ENCODE peak calls at places on chromosome X, in eight cellular contexts. One of them, this sample, is unnamed.

GRCh38 chrX:46582325-46582724 is 8.8 kb downstream of the CHST7 start:
- DNase-seq in left cardiac atrium: no peak
- DNase-seq in SW480: no peak
- DNase-seq in islet precursor cell: no peak
- DNase-seq in NCI-H1694: no peak
- DNase-seq in HT1080: peak; percentile 31
- DNase-seq in fibroblast of the aortic adventitia: peak; percentile 73
- DNase-seq in EL: peak; percentile 71
- DNase-seq in this sample: peak; percentile 23

GRCh38 chrX:18041656-18042055 is 179.0 kb downstream of the BEND2 start:
- DNase-seq in fibroblast of the aortic adventitia: no peak
- DNase-seq in NCI-H1694: no peak
- DNase-seq in SW480: no peak
- DNase-seq in EL: no peak
- DNase-seq in left cardiac atrium: no peak
- DNase-seq in islet precursor cell: no peak
- DNase-seq in HT1080: no peak
- DNase-seq in this sample: no peak

GRCh38 chrX:126994011-126994410 is 174.5 kb downstream of the PRR32 start:
- DNase-seq in SW480: no peak
- DNase-seq in left cardiac atrium: peak; percentile 21
- DNase-seq in NCI-H1694: peak; percentile 43
- DNase-seq in HT1080: no peak
- DNase-seq in islet precursor cell: no peak
- DNase-seq in EL: no peak
- DNase-seq in fibroblast of the aortic adventitia: no peak
- DNase-seq in this sample: no peak

GRCh38 chrX:19554786-19555185 is 39.5 kb upstream of the MAP3K15 start:
- DNase-seq in HT1080: peak; percentile 68
- DNase-seq in left cardiac atrium: no peak
- DNase-seq in EL: peak; percentile 48
- DNase-seq in fibroblast of the aortic adventitia: peak; percentile 54
- DNase-seq in NCI-H1694: no peak
- DNase-seq in islet precursor cell: no peak
- DNase-seq in SW480: no peak
- DNase-seq in this sample: no peak

GRCh38 chrX:17679820-17680219 is 57.5 kb upstream of the SCML1 start:
- DNase-seq in left cardiac atrium: no peak
- DNase-seq in islet precursor cell: no peak
- DNase-seq in EL: no peak
- DNase-seq in NCI-H1694: no peak
- DNase-seq in HT1080: no peak
- DNase-seq in SW480: no peak
- DNase-seq in fibroblast of the aortic adventitia: no peak
- DNase-seq in this sample: no peak

GRCh38 chrX:11564546-11564945 is 101.2 kb downstream of the ARHGAP6 start:
- DNase-seq in NCI-H1694: no peak
- DNase-seq in left cardiac atrium: no peak
- DNase-seq in islet precursor cell: no peak
- DNase-seq in HT1080: no peak
- DNase-seq in EL: no peak
- DNase-seq in SW480: no peak
- DNase-seq in fibroblast of the aortic adventitia: peak; percentile 51
- DNase-seq in this sample: no peak

GRCh38 chrX:1481636-1482529 is 29.2 kb upstream of the ASMTL start:
- DNase-seq in SW480: peak; percentile 91
- DNase-seq in left cardiac atrium: peak; percentile 56
- DNase-seq in NCI-H1694: no peak
- DNase-seq in HT1080: peak; percentile 72
- DNase-seq in islet precursor cell: peak; percentile 92
- DNase-seq in fibroblast of the aortic adventitia: peak; percentile 84
- DNase-seq in EL: peak; percentile 85
- DNase-seq in this sample: peak; percentile 83

GRCh38 chrX:117808413-117808812 is 308.2 kb downstream of the KLHL13 start:
- DNase-seq in EL: no peak
- DNase-seq in HT1080: no peak
- DNase-seq in SW480: no peak
- DNase-seq in left cardiac atrium: no peak
- DNase-seq in NCI-H1694: no peak
- DNase-seq in islet precursor cell: no peak
- DNase-seq in fibroblast of the aortic adventitia: no peak
- DNase-seq in this sample: no peak

GRCh38 chrX:11398785-11399184 is 105.6 kb downstream of the AMELX start:
- DNase-seq in SW480: no peak
- DNase-seq in left cardiac atrium: no peak
- DNase-seq in fibroblast of the aortic adventitia: peak; percentile 47
- DNase-seq in islet precursor cell: no peak
- DNase-seq in NCI-H1694: no peak
- DNase-seq in HT1080: no peak
- DNase-seq in EL: no peak
- DNase-seq in this sample: no peak

This sample was measured in A172.